ENCODE peak calls at places on chromosomes 7 and 10, in five cellular contexts. N, B, H, S and U are unnamed samples.

GRCh38 chr7:19442016-19442785 is 266.6 kb downstream of the POLR1F start:
- DNase-seq in N (peak; percentile 8), B (peak; percentile 15), H (no peak), S (no peak), U (peak; percentile 26)

GRCh38 chr7:51455513-51455912 is 138.9 kb upstream of the COBL start:
- DNase-seq in N (no peak), B (no peak), H (no peak), S (no peak), U (no peak)

GRCh38 chr7:19413444-19413965 is 268.3 kb upstream of the FERD3L start:
- DNase-seq in N (no peak), B (no peak), H (no peak), S (no peak), U (no peak)

GRCh38 chr10:132637477-132638129 is 100.0 kb downstream of the INPP5A start:
- DNase-seq in N (peak; percentile 84), B (peak; percentile 8), H (peak; percentile 14), S (no peak), U (peak; percentile 37)

GRCh38 chr10:62640386-62640785 is 164.1 kb upstream of the ADO start:
- DNase-seq in N (no peak), B (no peak), H (no peak), S (no peak), U (no peak)

GRCh38 chr10:96863922-96864543 is 31.9 kb downstream of the LCOR start:
- DNase-seq in N (peak; percentile 49), B (no peak), H (no peak), S (no peak), U (no peak)

GRCh38 chr7:37149019-37149814 is 299.4 kb downstream of the ELMO1 start:
- DNase-seq in N (no peak), B (no peak), H (no peak), S (no peak), U (no peak)

GRCh38 chr7:21076054-21076453 is 289.4 kb upstream of the SP8 start:
- DNase-seq in N (no peak), B (no peak), H (no peak), S (peak; percentile 75), U (no peak)

GRCh38 chr7:107045980-107046379 is 1.5 kb downstream of the PRKAR2B start:
- DNase-seq in N (no peak), B (no peak), H (no peak), S (no peak), U (no peak)

GRCh38 chr10:15211464-15211979 is 43.0 kb upstream of the NMT2 start:
- DNase-seq in N (no peak), B (no peak), H (no peak), S (no peak), U (no peak)

GRCh38 chr7:27151341-27151944 is 940 bp downstream of the HOXA3 start:
- DNase-seq in N (no peak), B (no peak), H (no peak), S (no peak), U (no peak)

GRCh38 chr7:44152971-44153947 is 12.1 kb upstream of the MYL7 start:
- DNase-seq in N (no peak), B (peak; percentile 18), H (peak; percentile 9), S (no peak), U (no peak)

GRCh38 chr7:4201566-4201965 is 480.5 kb upstream of the FOXK1 start:
- DNase-seq in N (no peak), B (no peak), H (no peak), S (no peak), U (no peak)

GRCh38 chr7:55565693-55566092 is 6.6 kb downstream of the VOPP1 start:
- DNase-seq in N (no peak), B (no peak), H (no peak), S (no peak), U (no peak)

GRCh38 chr10:86313621-86314041 is 53.0 kb downstream of the GRID1 start:
- DNase-seq in N (no peak), B (no peak), H (no peak), S (no peak), U (no peak)

GRCh38 chr7:76358053-76358477 is 726 bp downstream of the YWHAG start:
- DNase-seq in N (peak; percentile 44), B (peak; percentile 58), H (peak; percentile 68), S (peak; percentile 76), U (peak; percentile 31)

GRCh38 chr10:73340121-73340520 is 18.5 kb downstream of the CFAP70 start:
- DNase-seq in N (no peak), B (no peak), H (no peak), S (no peak), U (no peak)

GRCh38 chr10:106573106-106573505 is 591.4 kb downstream of the SORCS1 start:
- DNase-seq in N (no peak), B (no peak), H (no peak), S (no peak), U (no peak)

GRCh38 chr10:8876171-8876570 is 821.7 kb downstream of the GATA3 start:
- DNase-seq in N (no peak), B (no peak), H (no peak), S (no peak), U (no peak)

GRCh38 chr7:81457858-81458522 is 311.9 kb downstream of the HGF start:
- DNase-seq in N (no peak), B (no peak), H (no peak), S (no peak), U (no peak)

GRCh38 chr7:10940748-10941358 is 32.8 kb upstream of the PHF14 start:
- DNase-seq in N (peak; percentile 20), B (no peak), H (no peak), S (peak; percentile 14), U (no peak)

DNA sequence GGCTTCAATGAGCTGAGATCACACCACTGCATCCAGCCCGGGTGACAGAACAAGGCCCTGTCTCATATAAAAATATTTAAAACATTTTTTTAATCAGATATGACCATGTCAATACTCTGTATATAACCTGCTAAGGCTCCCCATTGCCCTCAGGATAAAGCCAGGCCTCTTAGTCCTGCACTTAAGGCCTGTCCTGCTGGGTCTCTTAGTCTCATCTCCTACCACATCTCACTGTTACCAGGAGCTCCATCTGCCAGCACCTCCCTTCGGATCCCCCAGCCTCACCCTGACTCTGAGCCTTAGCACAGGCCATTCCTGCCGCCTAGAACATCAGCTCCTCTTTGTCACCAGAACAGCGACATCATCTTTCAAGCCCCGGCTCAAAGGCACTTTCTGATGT is 25.7 kb upstream of the GTF2IRD1 start:
- DNase-seq in N (no peak), B (no peak), H (no peak), S (no peak), U (no peak)
- TF ChIP-seq CTCF in N (no peak), B (no peak), H (no peak), S (no peak), U (no peak)

GRCh38 chr7:69402696-69403095 is 195.6 kb upstream of the AUTS2 start:
- DNase-seq in N (no peak), B (no peak), H (no peak), S (no peak), U (no peak)
- TF ChIP-seq CTCF in N (no peak), B (no peak), H (no peak), S (no peak), U (no peak)

GRCh38 chr7:133984023-133984422 is 143.1 kb upstream of the LRGUK start:
- DNase-seq in N (no peak), B (no peak), H (no peak), S (no peak), U (no peak)
- TF ChIP-seq CTCF in N (no peak), B (no peak), H (no peak), S (no peak), U (no peak)

GRCh38 chr10:7532723-7533498 is 122.1 kb upstream of the SFMBT2 start:
- DNase-seq in N (no peak), B (no peak), H (no peak), S (no peak), U (no peak)
- TF ChIP-seq CTCF in N (no peak), B (no peak), H (no peak), S (no peak), U (no peak)

DNA sequence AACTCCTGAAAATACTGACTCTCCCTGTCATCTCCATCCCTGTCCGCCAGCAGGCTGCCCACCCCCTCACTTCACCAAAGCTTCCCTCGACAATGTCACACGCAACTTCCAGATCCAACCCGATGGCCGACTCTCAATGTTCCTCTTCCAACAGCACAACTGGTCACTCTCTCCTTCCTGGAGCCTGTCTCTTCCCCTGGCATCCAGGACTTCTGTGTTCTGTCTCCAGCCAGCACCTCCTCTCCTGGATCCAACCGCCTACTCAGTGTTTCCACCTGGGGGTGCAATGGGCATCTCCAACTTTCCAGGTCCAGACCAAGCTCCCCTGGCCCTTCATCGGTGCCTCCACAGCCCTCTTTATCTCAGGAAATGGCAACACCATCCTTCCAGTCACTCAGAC is 8.6 kb downstream of the CPA5 start:
- DNase-seq in N (no peak), B (no peak), H (no peak), S (no peak), U (no peak)
- TF ChIP-seq CTCF in N (no peak), B (no peak), H (no peak), S (no peak), U (no peak)

GRCh38 chr10:27744478-27745379 is 890 bp downstream of the MKX start:
- DNase-seq in N (peak; percentile 32), B (peak; percentile 53), H (peak; percentile 28), S (peak; percentile 33), U (peak; percentile 54)

GRCh38 chr10:27747096-27747451 is 1.5 kb upstream of the MKX start:
- DNase-seq in N (no peak), B (peak; percentile 20), H (no peak), S (no peak), U (peak; percentile 15)

GRCh38 chr10:27746364-27747095 is 911 bp upstream of the MKX start:
- DNase-seq in N (peak; percentile 12), B (peak; percentile 16), H (no peak), S (no peak), U (peak; percentile 19)

GRCh38 chr10:27745380-27745718 is 270 bp downstream of the MKX start:
- DNase-seq in N (peak; percentile 15), B (no peak), H (no peak), S (peak; percentile 7), U (no peak)

DNA sequence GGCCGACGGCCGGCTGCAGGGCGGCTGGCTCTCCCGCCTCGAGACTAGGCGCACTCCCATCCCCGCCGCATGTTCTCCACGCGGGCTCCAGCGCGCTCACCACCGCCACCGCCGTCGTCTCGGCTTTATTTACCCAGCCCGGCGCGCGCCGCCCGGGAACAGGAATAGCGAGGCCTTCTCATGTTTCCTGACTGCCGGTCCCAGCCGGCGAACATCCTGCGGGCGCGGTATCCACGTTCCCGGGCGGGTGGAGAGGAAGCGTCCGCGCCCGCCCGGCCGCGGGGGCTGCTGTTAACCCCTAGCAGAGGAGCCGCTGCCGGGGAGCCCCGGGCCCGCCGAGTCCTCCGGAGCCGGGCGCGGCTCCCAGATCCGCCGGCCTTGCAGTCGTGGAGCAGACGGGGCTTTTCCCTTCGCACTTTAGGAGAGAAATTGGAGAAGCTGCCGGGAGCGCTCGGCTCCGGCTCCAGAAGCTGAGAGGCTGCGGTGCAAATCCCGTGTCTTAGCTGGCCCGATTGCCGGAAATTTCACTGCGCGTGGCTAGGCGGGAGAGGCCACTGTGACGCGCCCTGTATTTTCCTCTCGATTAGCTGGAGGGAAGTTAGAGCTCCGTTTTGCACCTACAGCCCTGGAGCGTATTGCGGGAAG is at the start of gene MKX:
- DNase-seq in N (peak; percentile 6), B (peak; percentile 88), H (peak; percentile 15), S (peak; percentile 37), U (peak; percentile 79)
- TF ChIP-seq CTCF in N (no peak), B (no peak), H (no peak), S (no peak), U (no peak)

GRCh38 chr10:30186371-30186875 is 127.0 kb upstream of the JCAD start:
- DNase-seq in N (no peak), B (no peak), H (no peak), S (peak; percentile 12), U (peak; percentile 13)
- TF ChIP-seq CTCF in N (no peak), B (no peak), H (no peak), S (no peak), U (no peak)

GRCh38 chr7:34165927-34166550 is 260.7 kb downstream of the BMPER start:
- DNase-seq in N (no peak), B (no peak), H (no peak), S (no peak), U (peak; percentile 5)
- TF ChIP-seq CTCF in N (no peak), B (peak; percentile 45), H (no peak), S (peak; percentile 30), U (peak; percentile 72)